ENCODE peak calls at places on chromosomes 3 and 15, in nine cellular contexts. U is frontal cortex; K is progenitor cell of endocrine pancreas; C is central memory CD8-positive, alpha-beta T cell; Y is GDM1; Q is NCI-H1930; T is HuH-7.5; S is BE2C; V is tibial nerve. B is an unnamed sample.

GRCh38 chr3:89038864-89039263 is 68.6 kb upstream of the EPHA3 start:
- DNase-seq in K (no peak), V (no peak), T (no peak), Q (no peak), C (no peak), Y (no peak), U (no peak), S (no peak), B (no peak)

GRCh38 chr15:76994001-76994400 is 925 bp upstream of the PSTPIP1 start:
- DNase-seq in U (no peak), Q (no peak), C (no peak), K (no peak), S (no peak), T (no peak), Y (no peak), V (no peak), B (no peak)

GRCh38 chr15:67165653-67166260 is 88.7 kb downstream of the AAGAB start:
- DNase-seq in T (no peak), Y (no peak), S (no peak), Q (no peak), K (no peak), V (no peak), C (no peak), U (no peak), B (no peak)

GRCh38 chr15:82812994-82813393 is 3.6 kb downstream of the WHAMM start:
- DNase-seq in V (no peak), U (no peak), Q (no peak), T (no peak), Y (no peak), S (no peak), K (no peak), C (no peak), B (no peak)

GRCh38 chr3:44326515-44326914 is 12.1 kb upstream of the TCAIM start:
- DNase-seq in Y (no peak), K (no peak), C (no peak), V (no peak), T (no peak), U (no peak), S (no peak), Q (no peak), B (no peak)

GRCh38 chr3:63654931-63655330 is 2.5 kb downstream of the SNTN start:
- DNase-seq in K (no peak), Y (no peak), S (no peak), T (no peak), V (no peak), U (no peak), Q (no peak), C (no peak), B (no peak)

GRCh38 chr3:42790714-42791229 is 13.5 kb downstream of the HIGD1A start:
- DNase-seq in T (no peak), K (no peak), U (no peak), Y (no peak), S (no peak), C (no peak), Q (no peak), V (no peak), B (no peak)

GRCh38 chr3:138461696-138462295 is 27.4 kb downstream of the ESYT3 start:
- DNase-seq in T (no peak), U (no peak), S (no peak), K (no peak), V (no peak), Y (no peak), C (no peak), Q (no peak), B (no peak)

GRCh38 chr3:196604548-196604947 is 34.9 kb upstream of the NRROS start:
- DNase-seq in K (no peak), U (no peak), V (no peak), Q (no peak), S (no peak), T (no peak), Y (no peak), C (no peak), B (no peak)

GRCh38 chr3:110193114-110193513 is 855.8 kb upstream of the DPPA4 start:
- DNase-seq in T (no peak), S (no peak), U (no peak), Q (no peak), V (no peak), K (no peak), Y (no peak), C (no peak), B (peak)